ENCODE peak calls at places on chromosomes 1 and 21, in seven cellular contexts. F is cardiac septum; P is stimulated activated CD4-positive, alpha-beta T cell treated with anti-CD3 and anti-CD28 coated beads, Interleukin-4, amount 100 ng/mL, for 48 hours; I is NAMALWA; V is HFFc6; E is stimulated activated naive B cell treated with anti-CD40 and anti-IgM and Interleukin-4, amounts not matched to agents 10 μg/mL and 1 μg/mL and 100 μg/mL, for 72 hours; Z is SJSA1. D is an unnamed sample.

GRCh38 chr1:177848577-177848976 is 121.3 kb downstream of the SEC16B start:
- DNase-seq in F (no peak), P (no peak), I (no peak), V (peak; percentile 66), E (no peak), Z (no peak), D (no peak)

GRCh38 chr1:81547261-81547911 is 253.3 kb upstream of the ADGRL2 start:
- DNase-seq in F (no peak), P (no peak), I (no peak), V (no peak), E (no peak), Z (no peak), D (no peak)

GRCh38 chr1:8002329-8003320 is 23.5 kb downstream of the ERRFI1 start:
- DNase-seq in F (no peak), P (no peak), I (no peak), V (no peak), E (no peak), Z (no peak), D (no peak)

GRCh38 chr1:152741656-152742055 is 16.2 kb upstream of the KPRP start:
- DNase-seq in F (no peak), P (no peak), I (no peak), V (no peak), E (no peak), Z (no peak), D (no peak)

GRCh38 chr1:64948216-64948615 is 18.1 kb downstream of the JAK1 start:
- DNase-seq in F (no peak), P (no peak), I (no peak), V (no peak), E (no peak), Z (no peak), D (no peak)

GRCh38 chr1:172779501-172779900 is 120.6 kb downstream of the FASLG start:
- DNase-seq in F (no peak), P (no peak), I (no peak), V (peak; percentile 6), E (no peak), Z (no peak), D (no peak)

GRCh38 chr1:109782514-109782913 is 18.8 kb upstream of the EPS8L3 start:
- DNase-seq in F (no peak), P (no peak), I (no peak), V (peak; percentile 63), E (no peak), Z (no peak), D (no peak)

GRCh38 chr1:7250826-7251800 is 465.9 kb downstream of the CAMTA1 start:
- DNase-seq in F (no peak), P (no peak), I (no peak), V (no peak), E (no peak), Z (no peak), D (no peak)

GRCh38 chr1:116854294-116854693 is 55.4 kb upstream of the PTGFRN start:
- DNase-seq in F (no peak), P (no peak), I (no peak), V (no peak), E (no peak), Z (no peak), D (no peak)

GRCh38 chr1:149896589-149896988 is 2.8 kb upstream of the BOLA1 start:
- DNase-seq in F (no peak), P (no peak), I (no peak), V (no peak), E (no peak), Z (no peak), D (no peak)

GRCh38 chr21:26945916-26946315 is 21.0 kb downstream of the ADAMTS5 start:
- DNase-seq in F (no peak), P (no peak), I (no peak), V (no peak), E (no peak), Z (no peak), D (no peak)

GRCh38 chr1:237309595-237310118 is 267.7 kb downstream of the RYR2 start:
- DNase-seq in F (no peak), P (no peak), I (no peak), V (no peak), E (no peak), Z (no peak), D (no peak)

GRCh38 chr1:154459044-154459443 is 43.0 kb upstream of the TDRD10 start:
- DNase-seq in F (peak; percentile 43), P (no peak), I (no peak), V (no peak), E (no peak), Z (no peak), D (no peak)

GRCh38 chr1:59685666-59686065 is 129.1 kb upstream of the HOOK1 start:
- DNase-seq in F (no peak), P (no peak), I (no peak), V (no peak), E (no peak), Z (no peak), D (no peak)

GRCh38 chr21:37157938-37158337 is 84.9 kb downstream of the TTC3 start:
- DNase-seq in F (no peak), P (no peak), I (no peak), V (no peak), E (no peak), Z (no peak), D (no peak)

GRCh38 chr21:37862536-37862935 is 53.7 kb downstream of the KCNJ6 start:
- DNase-seq in F (no peak), P (no peak), I (peak; percentile 87), V (peak; percentile 25), E (no peak), Z (no peak), D (peak; percentile 33)

GRCh38 chr1:115199416-115200132 is 110.3 kb upstream of the TSPAN2 start:
- DNase-seq in F (no peak), P (no peak), I (no peak), V (no peak), E (no peak), Z (no peak), D (no peak)

GRCh38 chr1:78348526-78349284 is 142.1 kb upstream of the PTGFR start:
- DNase-seq in F (no peak), P (no peak), I (no peak), V (no peak), E (no peak), Z (no peak), D (no peak)

GRCh38 chr1:169103443-169103842 is 3.0 kb upstream of the ATP1B1 start:
- DNase-seq in F (no peak), P (no peak), I (no peak), V (no peak), E (no peak), Z (no peak), D (no peak)

GRCh38 chr1:110328700-110329099 is 10.5 kb upstream of the RBM15 start:
- DNase-seq in F (no peak), P (no peak), I (no peak), V (no peak), E (no peak), Z (no peak), D (no peak)

GRCh38 chr1:11842154-11843041 is 5.2 kb downstream of the NPPA start:
- DNase-seq in F (no peak), P (no peak), I (peak; percentile 95), V (no peak), E (peak; percentile 24), Z (no peak), D (peak; percentile 45)

GRCh38 chr1:87863317-87863716 is 534.6 kb downstream of the LMO4 start:
- DNase-seq in F (no peak), P (no peak), I (no peak), V (no peak), E (no peak), Z (no peak), D (no peak)

GRCh38 chr1:28288487-28288886 is 29.2 kb downstream of the SESN2 start:
- DNase-seq in F (no peak), P (no peak), I (no peak), V (no peak), E (no peak), Z (no peak), D (no peak)

GRCh38 chr1:32447469-32448185 is 17.2 kb upstream of the ZBTB8B start:
- DNase-seq in F (no peak), P (no peak), I (no peak), V (peak; percentile 46), E (no peak), Z (peak; percentile 87), D (no peak)

GRCh38 chr1:54558434-54559030 is 10.5 kb downstream of the ACOT11 start:
- DNase-seq in F (peak; percentile 70), P (no peak), I (no peak), V (no peak), E (no peak), Z (no peak), D (no peak)

GRCh38 chr1:233328661-233329498 is 1.4 kb downstream of the MAP3K21 start:
- DNase-seq in F (no peak), P (peak; percentile 6), I (no peak), V (no peak), E (no peak), Z (no peak), D (no peak)

GRCh38 chr21:28904961-28905435 is 87.7 kb downstream of the LTN1 start:
- DNase-seq in F (no peak), P (no peak), I (no peak), V (no peak), E (no peak), Z (no peak), D (no peak)

D was measured in GM10248.